ENCODE peak calls at places on chromosome 1, in ten cellular contexts. Q, B, S, X, P, T, D, E, R and W are unnamed samples.

GRCh38 chr1:190043655-190044054 is 434.0 kb downstream of the BRINP3 start:
- DNase-seq in Q (no peak), B (no peak), S (no peak), X (no peak), P (no peak), T (no peak), D (no peak), E (no peak), R (no peak), W (no peak)

GRCh38 chr1:12745126-12745991 is 641 bp upstream of the CFAP107 start:
- DNase-seq in Q (no peak), B (no peak), S (no peak), X (no peak), P (peak; percentile 3), T (no peak), D (no peak), E (peak; percentile 59), R (no peak), W (no peak)

GRCh38 chr1:30997463-30998057 is 68.0 kb downstream of the PUM1 start:
- DNase-seq in Q (no peak), B (no peak), S (no peak), X (no peak), P (no peak), T (no peak), D (no peak), E (no peak), R (no peak), W (no peak)

GRCh38 chr1:180911640-180912161 is 996 bp upstream of the KIAA1614 start:
- DNase-seq in Q (no peak), B (no peak), S (no peak), X (no peak), P (peak; percentile 51), T (peak; percentile 21), D (no peak), E (no peak), R (no peak), W (peak; percentile 55)

GRCh38 chr1:177302365-177303044 is 131.7 kb downstream of the BRINP2 start:
- DNase-seq in Q (peak; percentile 48), B (no peak), S (peak; percentile 57), X (no peak), P (no peak), T (no peak), D (no peak), E (no peak), R (no peak), W (no peak)

GRCh38 chr1:47128221-47128620 is 9.0 kb upstream of the CYP4A22 start:
- DNase-seq in Q (no peak), B (no peak), S (no peak), X (no peak), P (no peak), T (no peak), D (no peak), E (no peak), R (no peak), W (no peak)

GRCh38 chr1:187203257-187203656 is 374.5 kb downstream of the PLA2G4A start:
- DNase-seq in Q (no peak), B (no peak), S (no peak), X (no peak), P (no peak), T (peak; percentile 75), D (no peak), E (no peak), R (no peak), W (peak; percentile 54)

GRCh38 chr1:31155216-31155806 is 84.4 kb downstream of the NKAIN1 start:
- DNase-seq in Q (peak; percentile 66), B (no peak), S (peak; percentile 64), X (peak; percentile 80), P (peak; percentile 78), T (peak; percentile 71), D (peak; percentile 88), E (peak; percentile 63), R (peak; percentile 79), W (peak; percentile 56)

GRCh38 chr1:221284028-221284427 is 404.8 kb downstream of the HLX start:
- DNase-seq in Q (no peak), B (peak; percentile 15), S (no peak), X (no peak), P (peak; percentile 37), T (peak; percentile 94), D (no peak), E (no peak), R (no peak), W (peak; percentile 81)

GRCh38 chr1:98929456-98929855 is 75.2 kb downstream of the PLPPR5 start:
- DNase-seq in Q (no peak), B (no peak), S (no peak), X (no peak), P (no peak), T (no peak), D (no peak), E (peak; percentile 30), R (no peak), W (no peak)

GRCh38 chr1:93567255-93567918 is 114.2 kb downstream of the BCAR3 start:
- DNase-seq in Q (no peak), B (peak; percentile 80), S (no peak), X (no peak), P (peak; percentile 97), T (peak; percentile 96), D (peak; percentile 41), E (peak; percentile 70), R (peak; percentile 65), W (peak; percentile 96)

GRCh38 chr1:113811353-113811887 is 856 bp downstream of the RSBN1 start:
- DNase-seq in Q (no peak), B (no peak), S (no peak), X (no peak), P (peak; percentile 30), T (peak; percentile 39), D (peak; percentile 60), E (peak; percentile 47), R (no peak), W (peak; percentile 23)

DNA sequence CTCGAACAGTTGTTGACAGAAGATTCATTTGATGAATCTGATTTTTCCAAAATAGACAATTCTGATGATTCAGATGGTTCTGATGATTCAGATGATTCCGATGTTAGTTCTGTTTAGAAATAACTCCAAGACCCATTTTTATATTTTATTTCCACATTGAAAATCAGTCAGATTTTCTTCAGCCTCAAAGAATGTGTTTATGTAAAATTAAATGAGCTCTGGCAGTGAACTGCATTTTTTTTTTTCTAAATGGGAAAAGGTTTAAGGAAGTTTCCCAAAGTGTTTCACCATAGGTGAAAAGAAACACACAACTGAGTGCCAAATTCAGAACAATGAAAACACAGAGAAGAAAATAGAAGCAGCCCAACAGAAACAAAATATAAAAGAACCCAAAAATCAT is 136.6 kb downstream of the TSEN15 start:
- DNase-seq in Q (no peak), B (no peak), S (no peak), X (no peak), P (no peak), T (no peak), D (no peak), E (no peak), R (no peak), W (peak; percentile 22)
- H3K4me3 ChIP-seq in Q (no peak overlapping the region), B (no peak overlapping the region), S (no peak overlapping the region), X (no peak overlapping the region), P (no peak overlapping the region), T (no peak overlapping the region), D (no peak overlapping the region), E (no peak overlapping the region), R (no peak overlapping the region), W (no peak overlapping the region)

GRCh38 chr1:239956230-239956629 is 135.5 kb upstream of the FMN2 start:
- DNase-seq in Q (no peak), B (no peak), S (no peak), X (no peak), P (no peak), T (no peak), D (no peak), E (peak; percentile 19), R (no peak), W (no peak)

GRCh38 chr1:239951518-239952130 is 140.1 kb upstream of the FMN2 start:
- DNase-seq in Q (peak; percentile 39), B (peak; percentile 35), S (peak; percentile 75), X (no peak), P (peak; percentile 71), T (peak; percentile 57), D (peak; percentile 69), E (peak; percentile 88), R (no peak), W (peak; percentile 77)

GRCh38 chr1:239955431-239955830 is 136.3 kb upstream of the FMN2 start:
- DNase-seq in Q (no peak), B (no peak), S (no peak), X (no peak), P (no peak), T (no peak), D (no peak), E (no peak), R (no peak), W (no peak)

GRCh38 chr1:239954836-239955235 is 136.8 kb upstream of the FMN2 start:
- DNase-seq in Q (no peak), B (no peak), S (no peak), X (no peak), P (no peak), T (no peak), D (no peak), E (peak; percentile 13), R (no peak), W (no peak)

GRCh38 chr1:239952348-239953307 is 139.1 kb upstream of the FMN2 start:
- DNase-seq in Q (no peak), B (no peak), S (no peak), X (no peak), P (peak; percentile 0), T (no peak), D (peak; percentile 12), E (peak; percentile 52), R (no peak), W (peak; percentile 10)
- TF ChIP-seq CTCF in Q (peak; percentile 36), B (peak; percentile 63), S (peak; percentile 47), X (peak; percentile 40), P (peak; percentile 23), T (peak; percentile 46), D (peak; percentile 35), E (peak; percentile 67), R (peak; percentile 4), W (peak; percentile 52)

DNA sequence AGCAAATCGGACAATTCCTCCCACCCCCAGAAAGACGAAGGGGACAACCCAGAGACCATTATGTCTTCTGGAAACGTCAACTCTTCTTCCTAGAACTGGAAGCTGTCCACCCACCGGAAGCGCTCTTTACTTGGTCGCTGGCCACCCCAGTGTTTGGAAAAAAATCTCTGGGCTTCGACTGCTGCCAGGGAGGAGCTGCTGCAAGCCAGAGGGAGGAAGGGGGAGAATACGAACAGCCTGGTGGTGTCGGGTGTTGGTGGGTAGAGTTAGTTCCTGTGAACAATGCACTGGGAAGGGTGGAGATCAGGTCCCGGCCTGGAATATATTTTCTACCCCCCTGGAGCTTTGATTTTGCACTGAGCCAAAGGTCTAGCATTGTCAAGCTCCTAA is 3.2 kb downstream of the S1PR1 start:
- DNase-seq in Q (peak; percentile 47), B (no peak), S (no peak), X (no peak), P (no peak), T (no peak), D (no peak), E (no peak), R (peak; percentile 53), W (no peak)
- H3K4me3 ChIP-seq in Q (peak overlapping the region; percentile 67), B (no peak overlapping the region), S (peak overlapping the region; percentile 67), X (no peak overlapping the region), P (no peak overlapping the region), T (no peak overlapping the region), D (no peak overlapping the region), E (no peak overlapping the region), R (peak overlapping the region; percentile 79), W (no peak overlapping the region)

DNA sequence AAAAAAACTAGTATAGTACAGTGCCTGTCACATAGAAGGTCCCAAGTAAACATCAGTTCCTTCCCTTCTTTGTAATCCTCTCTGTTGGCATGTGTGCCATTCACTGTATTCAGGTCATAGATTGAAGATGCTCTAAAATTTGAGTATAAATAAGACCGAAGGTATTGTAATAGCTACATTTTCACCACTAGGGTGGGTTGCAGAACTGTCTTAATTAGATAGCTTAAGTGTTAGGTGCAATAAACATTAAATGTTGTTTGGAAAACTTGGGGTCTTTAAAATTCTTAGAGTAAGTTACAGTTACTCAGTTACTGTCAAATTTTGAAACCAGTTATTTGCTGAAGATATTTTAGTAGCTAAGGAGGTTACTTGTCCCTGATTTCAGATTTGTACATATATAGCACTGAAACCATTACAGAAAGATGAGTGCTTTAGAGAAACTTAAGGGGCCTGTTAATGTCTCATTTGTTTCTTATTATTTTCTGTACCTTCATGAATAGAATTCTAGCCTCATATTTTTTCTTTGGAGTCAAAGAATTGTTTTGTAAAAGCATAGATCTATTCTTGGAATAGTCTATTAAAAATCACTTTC is 24.3 kb downstream of the PER3 start:
- DNase-seq in Q (no peak), B (peak; percentile 10), S (no peak), X (no peak), P (peak; percentile 70), T (peak; percentile 42), D (peak; percentile 55), E (no peak), R (no peak), W (peak; percentile 63)
- TF ChIP-seq CTCF in Q (peak; percentile 51), B (peak; percentile 24), S (peak; percentile 33), X (peak; percentile 39), P (peak; percentile 61), T (peak; percentile 52), D (no peak), E (peak; percentile 42), R (peak; percentile 37), W (peak; percentile 58)